ENCODE peak calls at places on chromosomes 1 and 21, in six cellular contexts. K is DND-41, F is BE2C, W is lower lobe of right lung, G is keratinocyte, P is psoas muscle. A is an unnamed sample.

GRCh38 chr1:6269997-6270401 is 9.1 kb upstream of the GPR153 start:
- DNase-seq in K (no peak), G (no peak), F (no peak), W (no peak), P (no peak), A (no peak)

GRCh38 chr1:5637171-5637570 is 355.1 kb downstream of the NPHP4 start:
- DNase-seq in G (no peak), F (peak), W (no peak), P (no peak), K (peak), A (peak)

GRCh38 chr1:22855668-22856606 is 116.7 kb downstream of the LACTBL1 start:
- DNase-seq in P (peak), G (no peak), F (no peak), W (no peak), K (no peak), A (no peak)

GRCh38 chr21:41396452-41397107 is 29.5 kb upstream of the MX1 start:
- DNase-seq in P (peak), K (no peak), W (peak), F (no peak), G (no peak), A (peak)

GRCh38 chr1:155244368-155245162 is 10.7 kb downstream of the ENTREP3 start:
- DNase-seq in G (peak), K (peak), W (peak), P (peak), F (peak), A (peak)

GRCh38 chr1:29793101-29793546 is 556.8 kb downstream of the PTPRU start:
- DNase-seq in G (peak), W (peak), P (peak), K (peak), F (peak), A (peak)

GRCh38 chr1:1089731-1090423 is 15.8 kb upstream of the RNF223 start:
- DNase-seq in K (no peak), P (no peak), F (no peak), G (no peak), W (peak), A (no peak)

GRCh38 chr1:188070848-188071247 is 1242.1 kb downstream of the PLA2G4A start:
- DNase-seq in W (no peak), K (no peak), P (no peak), G (no peak), F (no peak), A (no peak)

GRCh38 chr1:157360021-157360390 is 192.3 kb downstream of the FCRL5 start:
- DNase-seq in K (no peak), W (no peak), P (no peak), G (no peak), F (no peak), A (no peak)

GRCh38 chr21:15140321-15141019 is 75.7 kb upstream of the NRIP1 start:
- DNase-seq in F (no peak), P (no peak), W (peak), K (no peak), G (no peak), A (no peak)

GRCh38 chr1:215566556-215567490 is at the start of gene KCTD3:
- DNase-seq in W (peak), G (no peak), P (peak), F (peak), K (peak), A (peak)

GRCh38 chr1:47658161-47658920 is 220.5 kb downstream of the FOXD2 start:
- DNase-seq in F (no peak), G (no peak), K (no peak), P (no peak), W (no peak), A (no peak)

GRCh38 chr1:168714012-168714411 is 15.0 kb downstream of the DPT start:
- DNase-seq in K (no peak), F (no peak), G (no peak), P (no peak), W (no peak), A (peak)

GRCh38 chr21:45279446-45280177 is 8.1 kb downstream of the POFUT2 start:
- DNase-seq in G (no peak), F (no peak), K (no peak), W (peak), P (peak), A (no peak)

GRCh38 chr1:228512852-228513243 is 25.7 kb downstream of the RNF187 start:
- DNase-seq in G (no peak), W (no peak), F (no peak), P (no peak), K (no peak), A (no peak)

GRCh38 chr1:31977361-31978131 is 36.1 kb upstream of the KHDRBS1 start:
- DNase-seq in G (no peak), K (no peak), F (peak), P (peak), W (no peak), A (peak)

GRCh38 chr1:153886127-153886526 is 36.6 kb downstream of the GATAD2B start:
- DNase-seq in K (no peak), W (no peak), P (no peak), F (no peak), G (no peak), A (no peak)

GRCh38 chr1:162918111-162918754 is 57.3 kb upstream of the CCDC190 start:
- DNase-seq in W (no peak), K (no peak), P (no peak), F (peak), G (no peak), A (no peak)

GRCh38 chr1:66450847-66451246 is 83.1 kb upstream of the SGIP1 start:
- DNase-seq in G (no peak), P (no peak), K (no peak), W (no peak), F (no peak), A (no peak)

GRCh38 chr1:64162151-64162550 is 41.3 kb upstream of the UBE2U start:
- DNase-seq in F (peak), P (no peak), W (no peak), G (no peak), K (no peak), A (no peak)

GRCh38 chr1:231619257-231619634 is 7.3 kb upstream of the DISC1 start:
- DNase-seq in P (no peak), K (no peak), W (no peak), G (no peak), F (no peak), A (no peak)

GRCh38 chr1:113998361-113998760 is 19.1 kb downstream of the OLFML3 start:
- DNase-seq in P (no peak), K (no peak), W (no peak), F (no peak), G (no peak), A (no peak)

GRCh38 chr1:162562452-162562828 is 918 bp downstream of the UAP1 start:
- DNase-seq in P (no peak), G (no peak), K (no peak), F (no peak), W (no peak), A (peak)

GRCh38 chr1:21313886-21314796 is 23.9 kb upstream of the ECE1 start:
- DNase-seq in G (no peak), K (no peak), F (no peak), W (no peak), P (peak), A (no peak)

GRCh38 chr1:162028726-162029125 is 5.1 kb upstream of the OLFML2B start:
- DNase-seq in K (no peak), P (no peak), F (no peak), G (no peak), W (no peak), A (peak)

GRCh38 chr21:37877171-37877570 is 39.1 kb downstream of the KCNJ6 start:
- DNase-seq in W (no peak), K (no peak), P (no peak), F (no peak), G (no peak), A (no peak)

GRCh38 chr1:77889240-77889637 is 815 bp downstream of the NEXN start:
- DNase-seq in G (no peak), P (no peak), W (no peak), K (no peak), F (no peak), A (peak)

GRCh38 chr1:224201336-224201735 is 18.3 kb downstream of the DEGS1 start:
- DNase-seq in F (no peak), W (no peak), P (no peak), G (no peak), K (no peak), A (no peak)

GRCh38 chr1:47875831-47876586 is 121.2 kb downstream of the TRABD2B start:
- DNase-seq in G (no peak), P (no peak), W (no peak), K (no peak), F (no peak), A (no peak)

GRCh38 chr1:178727014-178727895 is 2.2 kb downstream of the RALGPS2 start:
- DNase-seq in P (no peak), K (no peak), F (no peak), W (no peak), G (no peak), A (peak)
- H3K4me3 ChIP-seq in P (peak), K (peak), F (no peak), W (peak), G (peak), A (peak)

GRCh38 chr1:27391511-27392095 is 819 bp upstream of the GPR3 start:
- DNase-seq in G (no peak), P (no peak), W (no peak), F (no peak), K (no peak), A (peak)
- TF ChIP-seq CTCF in G (no peak), P (no peak), W (no peak), F (no peak), K (no peak), A (peak)

DNA sequence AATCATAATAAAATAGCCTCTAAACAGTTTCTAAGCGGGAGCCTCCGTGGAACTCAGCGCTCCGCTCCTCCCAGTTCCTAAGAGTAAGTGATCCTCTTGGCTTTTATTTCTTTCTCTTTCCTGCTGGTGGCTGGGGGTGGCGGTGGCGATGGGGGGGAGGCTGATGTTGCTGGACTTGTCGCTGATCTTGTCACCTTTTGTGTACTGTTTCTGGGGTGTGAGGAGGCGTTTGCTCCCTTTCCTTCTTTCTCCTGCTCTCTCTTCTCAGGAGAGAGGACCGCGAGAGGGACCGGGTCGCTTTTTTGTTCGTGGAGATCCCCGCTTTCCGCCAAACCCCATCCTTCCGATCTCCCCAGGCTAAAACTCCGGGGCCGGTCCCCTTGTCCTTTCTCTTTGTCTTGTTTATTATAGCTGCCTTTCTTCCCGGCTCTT is 882 bp downstream of the PROX1 start:
- DNase-seq in P (no peak), F (no peak), G (no peak), K (no peak), W (no peak), A (no peak)
- H3K4me3 ChIP-seq in P (peak), F (peak), G (peak), K (no peak), W (peak), A (peak)

GRCh38 chr1:25918615-25919014 is 12.4 kb upstream of the STMN1 start:
- DNase-seq in P (no peak), F (no peak), W (no peak), K (no peak), G (no peak), A (no peak)
- TF ChIP-seq CTCF in P (no peak), F (no peak), W (no peak), K (no peak), G (no peak), A (no peak)

A was measured in epithelial cell of esophagus.